ENCODE peak calls at places on chromosomes 3 and 15, in four cellular contexts. F, O, W and C are unnamed samples.
A peak's percentile ranks its signal among the peaks of the same experiment; 100 is the strongest.

GRCh38 chr15:67547836-67548531 is 5.5 kb downstream of the MAP2K5 start:
- DNase-seq in W (no peak), O (no peak), F (no peak), C (no peak)

GRCh38 chr3:42802876-42803799 is 1.2 kb downstream of the HIGD1A start:
- DNase-seq in F (peak; percentile 33), O (peak; percentile 34), W (peak; percentile 58), C (no peak)

GRCh38 chr15:32717290-32718081 is at the start of gene GREM1:
- DNase-seq in W (peak; percentile 81), F (no peak), O (peak; percentile 67), C (no peak)

GRCh38 chr3:161070252-161070930 is 34.8 kb downstream of the B3GALNT1 start:
- DNase-seq in O (no peak), W (no peak), F (no peak), C (no peak)

GRCh38 chr3:84755860-84756259 is 202.9 kb upstream of the CADM2 start:
- DNase-seq in F (no peak), W (no peak), O (no peak), C (no peak)

GRCh38 chr15:59976480-59976879 is 27.6 kb upstream of the FOXB1 start:
- DNase-seq in F (no peak), O (no peak), W (no peak), C (peak; percentile 12)

GRCh38 chr15:96889734-96890480 is 559.4 kb downstream of the NR2F2 start:
- DNase-seq in O (no peak), F (no peak), W (no peak), C (no peak)

GRCh38 chr15:38562278-38562677 is 2.3 kb downstream of the RASGRP1 start:
- DNase-seq in F (no peak), O (no peak), W (no peak), C (no peak)

GRCh38 chr3:175349181-175349580 is 490.0 kb downstream of the NAALADL2 start:
- DNase-seq in F (no peak), W (no peak), O (no peak), C (peak; percentile 19)

GRCh38 chr3:197088370-197088769 is 58.8 kb upstream of the MELTF start:
- DNase-seq in F (no peak), W (no peak), O (no peak), C (no peak)

GRCh38 chr3:79808515-79808914 is 40.7 kb upstream of the ROBO1 start:
- DNase-seq in W (no peak), O (no peak), F (no peak), C (no peak)

GRCh38 chr3:16309558-16309957 is 44.5 kb downstream of the OXNAD1 start:
- DNase-seq in O (no peak), F (no peak), W (no peak), C (peak; percentile 77)

GRCh38 chr3:32885283-32885935 is 66.0 kb upstream of the CCR4 start:
- DNase-seq in W (no peak), F (no peak), O (no peak), C (no peak)

GRCh38 chr15:80478075-80478474 is 73.9 kb downstream of the ARNT2 start:
- DNase-seq in W (no peak), F (no peak), O (no peak), C (no peak)

GRCh38 chr3:183178512-183178832 is 15.9 kb upstream of the LAMP3 start:
- DNase-seq in W (no peak), O (no peak), F (no peak), C (no peak)

GRCh38 chr15:48541659-48542334 is 103.7 kb downstream of the FBN1 start:
- DNase-seq in W (no peak), F (no peak), O (peak; percentile 32), C (peak; percentile 34)

GRCh38 chr3:100782359-100782758 is 73.1 kb downstream of the TFG start:
- DNase-seq in F (no peak), W (no peak), O (no peak), C (no peak)

GRCh38 chr3:113532698-113533533 is 561 bp downstream of the SIDT1 start:
- DNase-seq in O (peak; percentile 79), F (no peak), W (peak; percentile 61), C (no peak)

GRCh38 chr3:46829699-46830208 is 33.5 kb downstream of the MYL3 start:
- DNase-seq in W (peak; percentile 36), F (no peak), O (no peak), C (peak; percentile 32)

GRCh38 chr3:46821553-46821952 is 41.7 kb downstream of the MYL3 start:
- DNase-seq in F (no peak), W (no peak), O (no peak), C (no peak)

GRCh38 chr3:46825450-46825849 is 37.8 kb downstream of the MYL3 start:
- DNase-seq in F (no peak), W (no peak), O (no peak), C (no peak)

GRCh38 chr3:46820852-46821251 is 42.4 kb downstream of the MYL3 start:
- DNase-seq in W (no peak), O (no peak), F (no peak), C (no peak)

GRCh38 chr3:46824561-46824960 is 38.7 kb downstream of the MYL3 start:
- DNase-seq in F (no peak), O (no peak), W (no peak), C (no peak)
- H2AFZ ChIP-seq in F (no peak overlapping the region), O (no peak overlapping the region), W (no peak overlapping the region), C (no peak overlapping the region)

GRCh38 chr3:45617430-45618080 is 23.0 kb downstream of the LIMD1 start:
- DNase-seq in W (no peak), F (peak; percentile 89), O (no peak), C (no peak)
- TF ChIP-seq TCF12 in W (no peak), F (no peak), O (no peak), C (no peak)

DNA sequence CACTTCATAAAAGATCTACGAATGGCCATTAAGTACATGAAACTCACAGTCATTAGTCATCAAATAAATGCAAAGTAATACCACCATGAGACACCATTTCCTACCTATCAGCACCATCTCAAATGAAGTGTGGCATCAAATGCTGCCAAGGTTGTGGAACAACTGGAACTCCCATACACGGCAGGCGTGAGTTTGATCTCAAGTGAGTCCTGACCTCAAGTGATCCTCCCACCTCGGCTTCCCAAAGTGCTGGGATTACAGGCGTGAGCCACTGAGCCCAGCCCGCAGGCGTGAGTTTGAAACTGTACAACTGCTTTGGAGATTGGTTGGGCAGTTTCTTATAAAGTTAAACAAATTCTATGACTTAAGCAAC is 28.8 kb upstream of the HDAC11 start:
- DNase-seq in F (no peak), O (no peak), W (no peak), C (no peak)
- H2AFZ ChIP-seq in F (peak overlapping the region; percentile 52), O (peak overlapping the region; percentile 99), W (peak overlapping the region; percentile 7), C (peak overlapping the region; percentile 82)

DNA sequence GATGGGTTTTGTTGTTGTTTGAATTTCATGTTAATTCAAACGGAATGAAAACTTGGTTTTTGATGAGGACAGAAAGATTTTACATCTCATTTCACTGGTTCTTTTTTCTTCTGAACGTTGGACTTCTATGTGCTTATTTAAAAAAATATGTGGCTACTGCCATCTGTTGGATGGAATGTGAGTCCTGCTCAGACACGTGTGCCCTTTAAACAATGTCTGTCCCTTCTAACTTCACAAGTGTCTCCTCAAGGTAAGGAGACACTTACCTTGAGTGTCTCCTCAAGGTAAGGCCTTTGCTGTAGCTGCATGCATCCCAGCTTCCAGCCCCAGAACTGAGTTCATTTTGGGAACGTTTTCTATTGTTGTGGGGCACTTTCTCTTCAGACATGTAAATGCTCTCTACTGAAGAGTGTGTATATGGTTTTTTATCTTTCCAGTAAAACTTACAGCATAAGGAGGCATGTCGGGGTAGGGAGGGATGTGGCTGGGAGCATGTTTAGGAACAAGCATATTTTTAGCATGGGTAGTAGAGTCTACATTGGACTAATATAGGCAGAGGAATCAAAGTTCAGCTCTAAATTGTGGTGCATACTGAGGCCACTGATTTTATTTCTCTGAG is 63.1 kb upstream of the UBE3A start:
- DNase-seq in O (peak; percentile 20), W (no peak), F (peak; percentile 42), C (no peak)
- TF ChIP-seq TCF12 in O (no peak), W (no peak), F (no peak), C (no peak)

GRCh38 chr15:42608767-42609488 is 33.5 kb downstream of the STARD9 start:
- DNase-seq in O (no peak), F (no peak), W (no peak), C (no peak)
- H2AFZ ChIP-seq in O (no peak overlapping the region), F (no peak overlapping the region), W (no peak overlapping the region), C (peak overlapping the region; percentile 18)

DNA sequence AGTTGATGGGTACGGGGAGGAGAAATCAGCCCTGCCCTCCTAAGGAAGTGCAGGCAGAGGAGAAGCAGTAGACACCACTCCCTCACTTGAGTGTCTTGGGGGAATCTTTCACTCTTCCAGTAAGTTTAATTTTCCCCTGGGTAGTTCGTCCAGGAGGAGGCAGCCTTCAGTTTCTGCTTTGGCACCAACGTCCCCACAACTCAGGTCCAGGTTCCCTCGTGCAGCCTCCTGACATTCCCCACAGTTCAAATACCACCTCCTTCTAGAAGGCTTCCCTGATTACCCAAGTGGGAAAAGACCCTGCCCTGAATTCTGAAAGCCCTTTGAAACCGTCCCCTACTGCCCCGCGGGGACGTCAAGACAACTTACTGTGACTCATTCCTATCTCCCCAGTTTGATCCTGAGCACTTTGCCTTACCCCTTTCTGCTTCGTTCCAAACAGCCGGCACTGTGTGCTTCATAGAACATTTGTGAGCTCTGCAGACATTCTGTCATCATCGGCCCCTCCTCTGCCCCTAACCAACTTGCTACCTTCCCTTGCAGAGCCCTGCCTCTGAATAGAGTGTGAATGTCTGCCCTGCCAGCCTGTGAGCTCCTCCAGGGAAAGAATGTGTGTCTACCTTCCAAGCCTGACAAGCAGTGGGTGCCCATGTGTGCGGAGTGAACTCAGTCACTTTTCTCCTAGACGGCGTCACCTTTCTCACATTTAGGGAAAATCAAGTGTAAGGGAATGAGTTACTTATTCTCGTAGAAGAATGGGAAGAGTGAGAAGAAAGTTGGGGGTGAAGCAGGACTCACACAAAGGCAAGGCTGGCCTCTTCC is 14.5 kb upstream of the SRP14 start:
- DNase-seq in F (no peak), O (no peak), W (no peak), C (no peak)
- TF ChIP-seq TCF12 in F (no peak), O (no peak), W (no peak), C (no peak)

GRCh38 chr3:50236484-50237132 is 604 bp downstream of the GNAI2 start:
- DNase-seq in O (no peak), F (no peak), W (peak; percentile 60), C (no peak)

GRCh38 chr3:50237754-50238548 is 1.9 kb downstream of the GNAI2 start:
- DNase-seq in F (no peak), W (peak; percentile 65), O (peak; percentile 85), C (peak; percentile 50)

GRCh38 chr3:50238549-50239026 is 2.6 kb downstream of the GNAI2 start:
- DNase-seq in O (no peak), F (peak; percentile 45), W (no peak), C (no peak)

GRCh38 chr3:50237133-50237651 is 1.2 kb downstream of the GNAI2 start:
- DNase-seq in F (no peak), O (peak; percentile 56), W (peak; percentile 60), C (no peak)

GRCh38 chr3:50235716-50236483 is at the start of gene GNAI2:
- DNase-seq in O (peak; percentile 98), F (peak; percentile 94), W (peak; percentile 96), C (peak; percentile 91)
- H2AFZ ChIP-seq in O (peak within 1 kb of the TSS; percentile 86), F (no peak within 1 kb of the TSS), W (no peak within 1 kb of the TSS), C (peak within 1 kb of the TSS; percentile 73)